ENCODE peak calls at places on chromosomes 7 and 10, in ten cellular contexts. One of them, this sample, is unnamed.

GRCh38 chr7:142348100-142348499 is 90.2 kb upstream of the PRSS58 start:
- DNase-seq in ovary: no peak
- DNase-seq in HepG2: no peak
- DNase-seq in body of pancreas: no peak
- DNase-seq in tibial nerve: no peak
- DNase-seq in IMR-90: no peak
- DNase-seq in adrenal gland: no peak
- DNase-seq in lower leg skin: no peak
- DNase-seq in uterus: no peak
- DNase-seq in A549: no peak
- DNase-seq in this sample: no peak

GRCh38 chr10:70662362-70663220 is 9.7 kb upstream of the ADAMTS14 start:
- DNase-seq in ovary: no peak
- DNase-seq in HepG2: no peak
- DNase-seq in body of pancreas: no peak
- DNase-seq in tibial nerve: peak
- DNase-seq in IMR-90: peak
- DNase-seq in adrenal gland: no peak
- DNase-seq in lower leg skin: no peak
- DNase-seq in uterus: no peak
- DNase-seq in A549: no peak
- DNase-seq in this sample: no peak

GRCh38 chr7:152859781-152860191 is 100.2 kb downstream of the ACTR3B start:
- DNase-seq in ovary: no peak
- DNase-seq in HepG2: peak
- DNase-seq in body of pancreas: no peak
- DNase-seq in tibial nerve: no peak
- DNase-seq in IMR-90: no peak
- DNase-seq in adrenal gland: no peak
- DNase-seq in lower leg skin: no peak
- DNase-seq in uterus: no peak
- DNase-seq in A549: peak
- DNase-seq in this sample: peak

GRCh38 chr7:103987455-103987854 is 2.0 kb downstream of the RELN start:
- DNase-seq in ovary: no peak
- DNase-seq in HepG2: peak
- DNase-seq in body of pancreas: no peak
- DNase-seq in tibial nerve: no peak
- DNase-seq in IMR-90: no peak
- DNase-seq in adrenal gland: no peak
- DNase-seq in lower leg skin: no peak
- DNase-seq in uterus: no peak
- DNase-seq in A549: no peak
- DNase-seq in this sample: no peak

GRCh38 chr7:157709531-157710251 is 372.9 kb downstream of the DNAJB6 start:
- DNase-seq in ovary: no peak
- DNase-seq in HepG2: no peak
- DNase-seq in body of pancreas: no peak
- DNase-seq in tibial nerve: no peak
- DNase-seq in IMR-90: no peak
- DNase-seq in adrenal gland: no peak
- DNase-seq in lower leg skin: no peak
- DNase-seq in uterus: no peak
- DNase-seq in A549: no peak
- DNase-seq in this sample: no peak

GRCh38 chr10:13337128-13337826 is 10.8 kb downstream of the SEPHS1 start:
- DNase-seq in ovary: no peak
- DNase-seq in HepG2: no peak
- DNase-seq in body of pancreas: no peak
- DNase-seq in tibial nerve: no peak
- DNase-seq in IMR-90: no peak
- DNase-seq in adrenal gland: no peak
- DNase-seq in lower leg skin: no peak
- DNase-seq in uterus: no peak
- DNase-seq in A549: no peak
- DNase-seq in this sample: no peak

GRCh38 chr7:87217983-87218653 is 1.4 kb downstream of the TMEM243 start:
- DNase-seq in ovary: no peak
- DNase-seq in HepG2: no peak
- DNase-seq in body of pancreas: peak
- DNase-seq in tibial nerve: no peak
- DNase-seq in IMR-90: no peak
- DNase-seq in adrenal gland: no peak
- DNase-seq in lower leg skin: no peak
- DNase-seq in uterus: no peak
- DNase-seq in A549: no peak
- DNase-seq in this sample: no peak

GRCh38 chr10:22341190-22341935 is 3.9 kb upstream of the SPAG6 start:
- DNase-seq in ovary: no peak
- DNase-seq in HepG2: no peak
- DNase-seq in body of pancreas: no peak
- DNase-seq in tibial nerve: no peak
- DNase-seq in IMR-90: peak
- DNase-seq in adrenal gland: no peak
- DNase-seq in lower leg skin: peak
- DNase-seq in uterus: no peak
- DNase-seq in A549: peak
- DNase-seq in this sample: no peak

GRCh38 chr7:114922652-114923402 is 933 bp downstream of the MDFIC start:
- DNase-seq in ovary: peak
- DNase-seq in HepG2: no peak
- DNase-seq in body of pancreas: peak
- DNase-seq in tibial nerve: peak
- DNase-seq in IMR-90: peak
- DNase-seq in adrenal gland: peak
- DNase-seq in lower leg skin: peak
- DNase-seq in uterus: peak
- DNase-seq in A549: peak
- DNase-seq in this sample: peak

GRCh38 chr7:36606442-36607205 is 117.7 kb downstream of the AOAH start:
- DNase-seq in ovary: no peak
- DNase-seq in HepG2: no peak
- DNase-seq in body of pancreas: no peak
- DNase-seq in tibial nerve: no peak
- DNase-seq in IMR-90: no peak
- DNase-seq in adrenal gland: no peak
- DNase-seq in lower leg skin: no peak
- DNase-seq in uterus: no peak
- DNase-seq in A549: no peak
- DNase-seq in this sample: no peak

GRCh38 chr10:85420501-85421191 is 945.9 kb downstream of the GRID1 start:
- DNase-seq in ovary: no peak
- DNase-seq in HepG2: no peak
- DNase-seq in body of pancreas: no peak
- DNase-seq in tibial nerve: no peak
- DNase-seq in IMR-90: no peak
- DNase-seq in adrenal gland: no peak
- DNase-seq in lower leg skin: no peak
- DNase-seq in uterus: no peak
- DNase-seq in A549: no peak
- DNase-seq in this sample: no peak

GRCh38 chr7:158655931-158656441 is 48.6 kb downstream of the NCAPG2 start:
- DNase-seq in ovary: no peak
- DNase-seq in HepG2: no peak
- DNase-seq in body of pancreas: no peak
- DNase-seq in tibial nerve: no peak
- DNase-seq in IMR-90: no peak
- DNase-seq in adrenal gland: no peak
- DNase-seq in lower leg skin: no peak
- DNase-seq in uterus: no peak
- DNase-seq in A549: no peak
- DNase-seq in this sample: no peak

GRCh38 chr7:22713463-22713862 is 13.5 kb upstream of the IL6 start:
- DNase-seq in ovary: no peak
- DNase-seq in HepG2: no peak
- DNase-seq in body of pancreas: peak
- DNase-seq in tibial nerve: no peak
- DNase-seq in IMR-90: no peak
- DNase-seq in adrenal gland: no peak
- DNase-seq in lower leg skin: no peak
- DNase-seq in uterus: no peak
- DNase-seq in A549: no peak
- DNase-seq in this sample: no peak

GRCh38 chr7:95476072-95476845 is 9.5 kb upstream of the ASB4 start:
- DNase-seq in ovary: no peak
- DNase-seq in HepG2: no peak
- DNase-seq in body of pancreas: no peak
- DNase-seq in tibial nerve: no peak
- DNase-seq in IMR-90: no peak
- DNase-seq in adrenal gland: no peak
- DNase-seq in lower leg skin: no peak
- DNase-seq in uterus: no peak
- DNase-seq in A549: no peak
- DNase-seq in this sample: no peak

GRCh38 chr10:110502851-110503301 is 5.2 kb downstream of the DUSP5 start:
- DNase-seq in ovary: no peak
- DNase-seq in HepG2: no peak
- DNase-seq in body of pancreas: no peak
- DNase-seq in tibial nerve: peak
- DNase-seq in IMR-90: peak
- DNase-seq in adrenal gland: peak
- DNase-seq in lower leg skin: peak
- DNase-seq in uterus: peak
- DNase-seq in A549: no peak
- DNase-seq in this sample: peak

DNA sequence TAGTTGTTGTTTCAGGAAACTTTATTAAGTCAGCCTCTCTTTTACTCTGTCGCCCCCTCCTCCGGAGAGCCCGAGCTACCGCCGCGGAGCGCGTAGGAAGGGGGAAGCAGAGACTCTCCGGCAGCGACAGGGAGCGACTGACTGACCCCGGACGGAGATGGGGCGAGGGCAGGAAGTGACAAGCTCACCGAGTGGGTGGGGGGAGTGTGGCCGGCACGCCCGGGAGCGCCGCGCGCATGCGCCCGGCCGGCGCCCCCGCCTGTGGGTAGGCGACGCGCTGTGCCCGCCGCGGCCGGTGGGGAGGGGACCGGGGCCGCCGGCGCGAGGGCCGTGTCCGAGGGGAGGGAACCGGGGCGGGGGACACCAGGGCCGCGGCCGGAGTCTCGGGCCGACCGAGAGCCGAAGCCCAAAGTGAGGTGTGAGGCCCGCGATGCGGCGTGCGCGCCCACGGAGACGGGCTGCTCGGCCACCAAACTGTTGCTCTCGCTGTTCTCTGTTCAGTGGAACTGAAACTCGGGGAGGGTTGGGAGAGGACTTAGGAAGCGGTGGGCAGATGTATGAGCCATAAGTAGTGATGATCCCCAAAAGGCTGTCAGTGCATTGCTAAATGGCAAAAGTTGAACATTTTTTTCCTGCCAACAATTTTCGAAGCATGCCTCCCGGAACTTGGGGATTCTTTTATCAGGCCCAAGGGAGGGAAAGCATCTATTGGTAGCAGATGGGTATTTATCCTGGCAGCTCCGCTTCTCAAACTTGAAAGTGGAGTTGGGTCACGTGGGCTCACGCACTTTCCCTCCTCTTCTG is at the start of gene ZNF800:
- DNase-seq in ovary: peak
- DNase-seq in HepG2: peak
- DNase-seq in body of pancreas: peak
- DNase-seq in tibial nerve: peak
- DNase-seq in IMR-90: peak
- DNase-seq in adrenal gland: peak
- DNase-seq in lower leg skin: peak
- DNase-seq in uterus: peak
- DNase-seq in A549: peak
- DNase-seq in this sample: peak
- TF ChIP-seq POLR2A in ovary: peak
- TF ChIP-seq POLR2A in HepG2: peak
- TF ChIP-seq POLR2A in body of pancreas: peak
- TF ChIP-seq POLR2A in tibial nerve: peak
- TF ChIP-seq POLR2A in IMR-90: peak
- TF ChIP-seq POLR2A in adrenal gland: peak
- TF ChIP-seq POLR2A in lower leg skin: peak
- TF ChIP-seq POLR2A in uterus: peak
- TF ChIP-seq POLR2A in A549: peak
- TF ChIP-seq POLR2A in this sample: peak

DNA sequence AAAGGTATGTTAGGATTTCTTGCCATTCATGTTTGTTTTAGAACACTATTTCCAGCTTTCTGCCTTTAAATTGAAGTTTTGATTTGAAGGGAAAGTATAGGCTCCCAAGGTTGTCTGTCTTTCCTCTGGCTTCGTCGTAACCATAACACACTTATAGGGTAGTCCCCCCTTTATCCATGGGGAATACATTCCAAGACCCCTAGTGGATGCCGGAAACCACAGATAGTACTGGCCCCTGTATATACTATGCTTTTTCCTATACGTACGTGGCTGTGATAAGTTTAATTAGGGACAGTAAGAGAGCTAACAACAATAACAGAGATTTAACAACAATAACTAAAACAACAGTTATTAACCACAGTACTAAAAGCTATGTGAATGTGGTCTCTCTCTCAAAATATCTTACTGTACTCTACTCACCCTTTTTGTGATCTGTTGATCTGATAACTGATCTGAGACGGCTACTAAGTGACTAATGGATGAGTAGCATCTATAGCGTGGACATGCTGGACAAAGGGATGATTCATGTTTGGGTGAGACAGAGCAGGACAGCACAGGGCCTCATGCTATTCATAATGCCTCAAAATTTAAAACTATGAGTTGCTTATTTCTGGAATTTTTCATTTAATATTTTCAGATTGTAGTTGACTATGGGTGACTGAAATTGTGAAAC is 273.1 kb downstream of the AUTS2 start:
- DNase-seq in ovary: no peak
- DNase-seq in HepG2: no peak
- DNase-seq in body of pancreas: no peak
- DNase-seq in tibial nerve: no peak
- DNase-seq in IMR-90: peak
- DNase-seq in adrenal gland: peak
- DNase-seq in lower leg skin: no peak
- DNase-seq in uterus: no peak
- DNase-seq in A549: peak
- DNase-seq in this sample: no peak
- H3K4me3 ChIP-seq in ovary: no peak
- H3K4me3 ChIP-seq in HepG2: no peak
- H3K4me3 ChIP-seq in body of pancreas: no peak
- H3K4me3 ChIP-seq in tibial nerve: no peak
- H3K4me3 ChIP-seq in IMR-90: no peak
- H3K4me3 ChIP-seq in adrenal gland: no peak
- H3K4me3 ChIP-seq in lower leg skin: no peak
- H3K4me3 ChIP-seq in uterus: no peak
- H3K4me3 ChIP-seq in A549: no peak
- H3K4me3 ChIP-seq in this sample: no peak

GRCh38 chr7:229184-229964 is 37.0 kb downstream of the FAM20C start:
- DNase-seq in ovary: peak
- DNase-seq in HepG2: no peak
- DNase-seq in body of pancreas: peak
- DNase-seq in tibial nerve: peak
- DNase-seq in IMR-90: peak
- DNase-seq in adrenal gland: peak
- DNase-seq in lower leg skin: peak
- DNase-seq in uterus: peak
- DNase-seq in A549: no peak
- DNase-seq in this sample: no peak
- TF ChIP-seq POLR2A in ovary: peak
- TF ChIP-seq POLR2A in HepG2: no peak
- TF ChIP-seq POLR2A in body of pancreas: no peak
- TF ChIP-seq POLR2A in tibial nerve: no peak
- TF ChIP-seq POLR2A in IMR-90: no peak
- TF ChIP-seq POLR2A in adrenal gland: no peak
- TF ChIP-seq POLR2A in lower leg skin: no peak
- TF ChIP-seq POLR2A in uterus: no peak
- TF ChIP-seq POLR2A in A549: no peak
- TF ChIP-seq POLR2A in this sample: no peak

GRCh38 chr10:79242620-79243152 is 104.6 kb upstream of the PPIF start:
- DNase-seq in ovary: peak
- DNase-seq in HepG2: no peak
- DNase-seq in body of pancreas: peak
- DNase-seq in tibial nerve: no peak
- DNase-seq in IMR-90: peak
- DNase-seq in adrenal gland: peak
- DNase-seq in lower leg skin: no peak
- DNase-seq in uterus: peak
- DNase-seq in A549: no peak
- DNase-seq in this sample: peak
- H3K4me3 ChIP-seq in ovary: peak
- H3K4me3 ChIP-seq in HepG2: no peak
- H3K4me3 ChIP-seq in body of pancreas: no peak
- H3K4me3 ChIP-seq in tibial nerve: peak
- H3K4me3 ChIP-seq in IMR-90: peak
- H3K4me3 ChIP-seq in adrenal gland: peak
- H3K4me3 ChIP-seq in lower leg skin: peak
- H3K4me3 ChIP-seq in uterus: peak
- H3K4me3 ChIP-seq in A549: no peak
- H3K4me3 ChIP-seq in this sample: peak